ENCODE peak calls at places on chromosome 11, in four cellular contexts. One of them, this sample, is unnamed.

GRCh38 chr11:116725434-116726221 is 47.2 kb downstream of the BUD13 start:
- DNase-seq in K562: no peak
- DNase-seq in GM12878: no peak
- DNase-seq in HepG2: no peak
- DNase-seq in this sample: no peak

GRCh38 chr11:94525933-94526332 is 13.7 kb downstream of the C11orf97 start:
- DNase-seq in GM12878: no peak
- DNase-seq in HepG2: no peak
- DNase-seq in K562: peak
- DNase-seq in this sample: no peak

GRCh38 chr11:12238420-12238819 is 128.0 kb downstream of the MICAL2 start:
- DNase-seq in HepG2: no peak
- DNase-seq in GM12878: no peak
- DNase-seq in K562: no peak
- DNase-seq in this sample: no peak

GRCh38 chr11:33636104-33636503 is 64.5 kb downstream of the C11orf91 start:
- DNase-seq in K562: no peak
- DNase-seq in GM12878: no peak
- DNase-seq in HepG2: no peak
- DNase-seq in this sample: no peak

GRCh38 chr11:9459573-9460321 is 1.1 kb upstream of the ZNF143 start:
- DNase-seq in GM12878: no peak
- DNase-seq in K562: peak
- DNase-seq in HepG2: peak
- DNase-seq in this sample: peak

GRCh38 chr11:96088914-96089313 is 165.0 kb upstream of the MTMR2 start:
- DNase-seq in GM12878: no peak
- DNase-seq in HepG2: no peak
- DNase-seq in K562: no peak
- DNase-seq in this sample: no peak

GRCh38 chr11:120211522-120212258 is 858 bp downstream of the OAF start:
- DNase-seq in K562: peak
- DNase-seq in HepG2: no peak
- DNase-seq in GM12878: no peak
- DNase-seq in this sample: no peak

GRCh38 chr11:110362916-110363574 is 66.6 kb upstream of the RDX start:
- DNase-seq in K562: no peak
- DNase-seq in HepG2: peak
- DNase-seq in GM12878: no peak
- DNase-seq in this sample: peak

GRCh38 chr11:7436146-7436545 is 49.2 kb upstream of the OLFML1 start:
- DNase-seq in K562: no peak
- DNase-seq in GM12878: no peak
- DNase-seq in HepG2: no peak
- DNase-seq in this sample: no peak

GRCh38 chr11:26960265-26960664 is 33.6 kb upstream of the FIBIN start:
- DNase-seq in K562: no peak
- DNase-seq in HepG2: no peak
- DNase-seq in GM12878: no peak
- DNase-seq in this sample: no peak

GRCh38 chr11:112830255-112830654 is 131.0 kb upstream of the NCAM1 start:
- DNase-seq in HepG2: no peak
- DNase-seq in GM12878: no peak
- DNase-seq in K562: no peak
- DNase-seq in this sample: no peak

GRCh38 chr11:76606102-76606793 is 64.3 kb downstream of the LRRC32 start:
- DNase-seq in HepG2: no peak
- DNase-seq in K562: no peak
- DNase-seq in GM12878: no peak
- DNase-seq in this sample: no peak

GRCh38 chr11:66476841-66477251 is 3.4 kb upstream of the DPP3 start:
- DNase-seq in K562: no peak
- DNase-seq in HepG2: no peak
- DNase-seq in GM12878: no peak
- DNase-seq in this sample: peak

GRCh38 chr11:96337541-96338530 is 5.2 kb downstream of the MAML2 start:
- DNase-seq in HepG2: no peak
- DNase-seq in K562: peak
- DNase-seq in GM12878: no peak
- DNase-seq in this sample: no peak

GRCh38 chr11:57224537-57224936 is 12.5 kb downstream of the APLNR start:
- DNase-seq in GM12878: no peak
- DNase-seq in HepG2: no peak
- DNase-seq in K562: no peak
- DNase-seq in this sample: peak

GRCh38 chr11:13102575-13102840 is 93.4 kb downstream of the RASSF10 start:
- DNase-seq in HepG2: no peak
- DNase-seq in K562: no peak
- DNase-seq in GM12878: no peak
- DNase-seq in this sample: no peak

GRCh38 chr11:70782401-70782913 is 384.1 kb downstream of the CTTN start:
- DNase-seq in HepG2: no peak
- DNase-seq in GM12878: no peak
- DNase-seq in K562: no peak
- DNase-seq in this sample: no peak

GRCh38 chr11:30477061-30477460 is 109.1 kb downstream of the MPPED2 start:
- DNase-seq in HepG2: no peak
- DNase-seq in GM12878: no peak
- DNase-seq in K562: no peak
- DNase-seq in this sample: no peak

GRCh38 chr11:113202431-113202830 is 112.0 kb upstream of the TTC12 start:
- DNase-seq in K562: no peak
- DNase-seq in HepG2: no peak
- DNase-seq in GM12878: no peak
- DNase-seq in this sample: no peak

GRCh38 chr11:90453525-90453924 is 230.7 kb upstream of the CHORDC1 start:
- DNase-seq in HepG2: no peak
- DNase-seq in GM12878: no peak
- DNase-seq in K562: no peak
- DNase-seq in this sample: no peak

GRCh38 chr11:67022341-67022933 is 497 bp upstream of the SYT12 start:
- DNase-seq in K562: no peak
- DNase-seq in GM12878: no peak
- DNase-seq in HepG2: no peak
- DNase-seq in this sample: no peak

GRCh38 chr11:134587345-134587744 is 175.3 kb upstream of the B3GAT1 start:
- DNase-seq in K562: no peak
- DNase-seq in HepG2: no peak
- DNase-seq in GM12878: no peak
- DNase-seq in this sample: no peak

GRCh38 chr11:64741393-64742086 is 2.4 kb downstream of the RASGRP2 start:
- DNase-seq in GM12878: no peak
- DNase-seq in K562: peak
- DNase-seq in HepG2: no peak
- DNase-seq in this sample: no peak

GRCh38 chr11:27381238-27381666 is 18.2 kb upstream of the CCDC34 start:
- DNase-seq in GM12878: no peak
- DNase-seq in HepG2: no peak
- DNase-seq in K562: no peak
- DNase-seq in this sample: no peak

GRCh38 chr11:92670293-92670890 is 299.1 kb upstream of the MTNR1B start:
- DNase-seq in HepG2: no peak
- DNase-seq in GM12878: no peak
- DNase-seq in K562: no peak
- DNase-seq in this sample: no peak

GRCh38 chr11:117391181-117391580 is 63.5 kb downstream of the CEP164 start:
- DNase-seq in GM12878: no peak
- DNase-seq in HepG2: no peak
- DNase-seq in K562: no peak
- DNase-seq in this sample: no peak

DNA sequence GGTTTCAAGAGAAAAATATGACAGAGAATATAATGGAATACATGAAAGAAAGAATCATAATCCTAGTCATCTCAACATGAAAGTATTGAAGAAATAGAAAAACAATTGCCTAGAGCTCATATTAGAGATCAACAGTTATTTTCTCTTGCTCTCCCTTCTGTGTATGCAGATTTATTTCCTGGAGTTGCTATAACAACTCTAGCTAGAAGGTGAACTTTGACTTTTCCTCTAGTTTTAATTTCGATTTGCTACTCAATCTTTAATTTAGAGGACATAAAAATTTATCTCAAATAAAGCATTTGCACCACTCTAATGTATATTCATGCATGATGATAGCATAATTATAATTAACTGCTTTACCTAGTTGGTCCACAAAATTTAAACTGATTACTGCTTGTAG is 84.6 kb upstream of the PICALM start:
- DNase-seq in GM12878: no peak
- DNase-seq in HepG2: no peak
- DNase-seq in K562: no peak
- DNase-seq in this sample: no peak
- TF ChIP-seq REST in GM12878: no peak
- TF ChIP-seq REST in HepG2: no peak
- TF ChIP-seq REST in K562: no peak
- TF ChIP-seq REST in this sample: no peak

GRCh38 chr11:19372381-19372780 is 131.6 kb upstream of the E2F8 start:
- DNase-seq in GM12878: no peak
- DNase-seq in K562: no peak
- DNase-seq in HepG2: no peak
- DNase-seq in this sample: no peak

GRCh38 chr11:19370100-19370861 is 129.5 kb upstream of the E2F8 start:
- DNase-seq in HepG2: no peak
- DNase-seq in GM12878: no peak
- DNase-seq in K562: no peak
- DNase-seq in this sample: no peak

GRCh38 chr11:19365743-19366410 is 125.1 kb upstream of the E2F8 start:
- DNase-seq in K562: no peak
- DNase-seq in HepG2: no peak
- DNase-seq in GM12878: no peak
- DNase-seq in this sample: no peak

GRCh38 chr11:19368726-19369364 is 128.1 kb upstream of the E2F8 start:
- DNase-seq in GM12878: no peak
- DNase-seq in HepG2: no peak
- DNase-seq in K562: no peak
- DNase-seq in this sample: no peak

DNA sequence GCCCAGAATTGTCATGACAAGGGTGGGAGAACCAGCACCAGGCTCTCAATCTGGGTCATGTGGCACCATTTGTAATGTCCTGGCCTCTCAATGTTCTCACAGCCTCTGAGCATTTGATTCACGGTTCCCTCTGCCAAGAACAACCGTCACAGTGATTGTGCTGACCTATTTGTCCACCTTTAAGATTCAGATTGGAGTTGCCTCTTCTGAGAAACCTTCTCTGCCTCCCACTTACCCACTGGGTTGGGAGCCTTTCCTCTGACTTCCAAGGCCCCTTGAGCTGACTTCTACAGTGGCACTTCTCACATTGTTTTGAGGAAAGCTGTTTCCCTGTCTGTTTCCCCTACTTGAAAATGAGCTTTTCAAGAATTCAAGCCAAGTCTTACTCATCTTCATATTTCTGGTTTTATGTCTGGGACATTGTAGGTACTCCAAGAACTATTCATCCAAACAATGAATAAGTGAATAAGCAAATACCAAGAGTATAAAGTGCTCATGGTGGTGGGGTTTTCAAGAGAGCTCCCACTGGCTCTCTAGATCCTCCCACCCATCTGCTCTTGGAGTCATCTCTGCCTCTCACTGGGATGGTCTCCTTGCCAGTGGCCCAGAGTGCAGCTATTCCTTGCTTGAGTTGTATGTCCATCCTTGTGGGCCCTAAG is 126.4 kb upstream of the E2F8 start:
- DNase-seq in HepG2: no peak
- DNase-seq in K562: no peak
- DNase-seq in GM12878: no peak
- DNase-seq in this sample: no peak
- TF ChIP-seq HDAC2 in HepG2: no peak
- TF ChIP-seq HDAC2 in K562: no peak
- TF ChIP-seq HDAC2 in GM12878: no peak
- TF ChIP-seq HDAC2 in this sample: no peak

GRCh38 chr11:106076421-106076922 is 675 bp downstream of the KBTBD3 start:
- DNase-seq in K562: peak
- DNase-seq in HepG2: no peak
- DNase-seq in GM12878: no peak
- DNase-seq in this sample: no peak

GRCh38 chr11:106082096-106082495 is 4.6 kb downstream of the AASDHPPT start:
- DNase-seq in GM12878: no peak
- DNase-seq in HepG2: no peak
- DNase-seq in K562: no peak
- DNase-seq in this sample: no peak

GRCh38 chr11:106072804-106073203 is 4.3 kb downstream of the KBTBD3 start:
- DNase-seq in K562: no peak
- DNase-seq in HepG2: no peak
- DNase-seq in GM12878: no peak
- DNase-seq in this sample: no peak

GRCh38 chr11:106077609-106078517 is at the start of gene AASDHPPT:
- DNase-seq in K562: peak
- DNase-seq in HepG2: peak
- DNase-seq in GM12878: no peak
- DNase-seq in this sample: peak

DNA sequence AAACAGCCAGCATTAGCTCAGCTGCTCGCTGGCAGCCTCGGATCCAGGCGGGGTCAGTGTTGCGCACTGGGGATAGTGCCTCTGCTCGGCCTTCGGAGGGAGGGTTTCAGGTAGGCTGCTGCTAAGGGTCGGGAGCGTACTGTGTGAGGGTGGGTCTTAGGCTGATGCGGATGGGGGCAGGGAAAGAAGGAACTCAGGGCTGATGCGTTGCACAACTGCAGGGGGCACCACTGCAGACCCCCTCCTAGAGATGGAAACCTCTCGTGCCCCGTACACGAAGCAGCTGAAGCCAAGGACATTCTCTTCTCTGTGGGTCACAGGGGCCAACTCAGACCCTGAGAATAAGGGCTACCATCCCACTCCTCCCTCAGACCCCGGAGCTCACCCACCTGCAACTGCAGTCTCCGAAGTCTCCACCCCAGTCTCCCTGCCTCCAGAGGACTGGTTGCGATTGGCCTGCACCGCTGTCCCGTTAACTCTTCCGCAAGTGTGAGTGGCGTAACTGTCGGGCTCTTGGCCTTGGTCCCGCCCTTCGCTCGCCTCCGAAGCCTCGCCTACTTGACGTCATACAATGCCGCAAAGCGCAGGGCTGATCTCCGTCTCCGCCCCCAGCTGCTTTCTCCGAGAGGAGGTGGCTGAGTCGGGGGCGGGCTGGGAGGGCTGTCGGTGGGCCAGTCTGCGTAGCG is at the start of gene KBTBD3:
- DNase-seq in GM12878: peak
- DNase-seq in HepG2: peak
- DNase-seq in K562: peak
- DNase-seq in this sample: peak
- TF ChIP-seq REST in GM12878: no peak
- TF ChIP-seq REST in HepG2: no peak
- TF ChIP-seq REST in K562: no peak
- TF ChIP-seq REST in this sample: no peak

DNA sequence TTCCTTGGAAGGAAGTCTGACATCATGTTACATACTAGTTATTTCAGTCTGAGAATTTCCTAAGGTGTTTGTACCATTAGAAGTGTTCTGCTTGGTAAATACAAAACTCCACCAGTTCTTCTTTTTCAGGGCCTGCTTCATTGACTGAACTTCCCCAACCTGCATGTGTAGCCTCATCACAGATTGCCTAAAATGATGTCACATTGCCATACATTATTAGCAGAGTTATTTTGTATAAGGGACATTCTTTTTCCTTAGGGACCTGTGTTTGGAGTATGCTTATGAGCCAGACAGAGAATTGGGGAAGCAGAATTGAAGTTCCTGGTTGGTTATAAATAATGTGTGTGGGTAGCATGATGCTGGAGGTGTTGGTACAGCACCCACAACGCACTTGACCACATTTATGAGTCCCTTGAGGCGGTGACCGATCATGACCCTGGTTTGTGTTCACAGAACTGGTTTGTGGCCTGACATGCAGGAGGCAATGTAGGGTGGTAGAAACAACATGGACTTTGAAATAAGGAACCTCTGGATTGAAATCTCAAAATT is 16.4 kb upstream of the MMP7 start:
- DNase-seq in K562: no peak
- DNase-seq in GM12878: peak
- DNase-seq in HepG2: no peak
- DNase-seq in this sample: no peak
- TF ChIP-seq HDAC2 in K562: no peak
- TF ChIP-seq HDAC2 in GM12878: no peak
- TF ChIP-seq HDAC2 in HepG2: no peak
- TF ChIP-seq HDAC2 in this sample: no peak